ENCODE peak calls at places on chromosome 15, in four cellular contexts. C, V, S and Q are unnamed samples.

GRCh38 chr15:31993062-31993461 is 37.3 kb upstream of the CHRNA7 start:
- DNase-seq in C (no peak), S (no peak), V (no peak), Q (no peak)

GRCh38 chr15:67433495-67434099 is 87.3 kb upstream of the C15orf61 start:
- DNase-seq in S (peak; percentile 37), C (peak; percentile 26), V (peak; percentile 5), Q (peak; percentile 26)

GRCh38 chr15:28191832-28192231 is 92.7 kb upstream of the OCA2 start:
- DNase-seq in C (no peak), S (peak; percentile 8), V (no peak), Q (peak; percentile 33)

GRCh38 chr15:99213187-99213811 is 36.1 kb downstream of the TTC23 start:
- DNase-seq in V (peak; percentile 36), C (peak; percentile 49), S (peak; percentile 42), Q (no peak)

GRCh38 chr15:70526221-70526973 is 237.0 kb downstream of the UACA start:
- DNase-seq in C (peak; percentile 92), S (no peak), V (peak; percentile 93), Q (no peak)

GRCh38 chr15:26866298-26867198 is at the start of gene GABRA5:
- DNase-seq in V (peak; percentile 26), S (peak; percentile 57), C (no peak), Q (peak; percentile 70)

GRCh38 chr15:89358755-89359439 is 24.3 kb upstream of the POLG start:
- DNase-seq in V (peak; percentile 71), C (peak; percentile 65), S (peak; percentile 78), Q (peak; percentile 77)

GRCh38 chr15:60519218-60519617 is 40.3 kb upstream of the ICE2 start:
- DNase-seq in S (no peak), C (no peak), V (no peak), Q (no peak)

GRCh38 chr15:64019764-64020163 is 26.5 kb downstream of the DAPK2 start:
- DNase-seq in C (no peak), V (peak; percentile 11), S (no peak), Q (no peak)

GRCh38 chr15:78750566-78750965 is 60.7 kb downstream of the ADAMTS7 start:
- DNase-seq in C (no peak), V (no peak), S (no peak), Q (no peak)

GRCh38 chr15:45168751-45169551 is 18.8 kb downstream of the SHF start:
- DNase-seq in V (no peak), S (no peak), C (no peak), Q (no peak)

GRCh38 chr15:42507514-42507913 is 12.1 kb downstream of the SNAP23 start:
- DNase-seq in V (no peak), S (no peak), C (no peak), Q (no peak)

GRCh38 chr15:41154412-41154811 is 38.3 kb upstream of the INO80 start:
- DNase-seq in V (no peak), S (no peak), C (no peak), Q (no peak)

GRCh38 chr15:84826369-84826823 is 9.2 kb downstream of the ALPK3 start:
- DNase-seq in C (no peak), V (no peak), S (no peak), Q (peak; percentile 64)

GRCh38 chr15:40190591-40190990 is 29.7 kb downstream of the BUB1B start:
- DNase-seq in S (no peak), V (no peak), C (peak; percentile 67), Q (no peak)